ENCODE peak calls at places on chromosomes 1 and 21, in eight cellular contexts. M, L, R, S, C, G, A and P are unnamed samples.

GRCh38 chr1:205435904-205436573 is 14.2 kb upstream of the LEMD1 start:
- DNase-seq in M (no peak), L (no peak), R (no peak), S (no peak), C (no peak), G (peak), A (peak), P (no peak)

GRCh38 chr21:15332572-15332971 is 267.8 kb upstream of the NRIP1 start:
- DNase-seq in M (no peak), L (no peak), R (no peak), S (no peak), C (no peak), G (no peak), A (no peak), P (no peak)

GRCh38 chr1:47416319-47417128 is 439 bp downstream of the FOXE3 start:
- DNase-seq in M (no peak), L (no peak), R (no peak), S (no peak), C (no peak), G (peak), A (peak), P (no peak)

GRCh38 chr1:204448321-204448964 is 36.8 kb upstream of the PPP1R15B start:
- DNase-seq in M (no peak), L (peak), R (peak), S (no peak), C (no peak), G (no peak), A (no peak), P (no peak)

GRCh38 chr1:111454859-111455641 is 5.8 kb downstream of the ATP5PB start:
- DNase-seq in M (no peak), L (no peak), R (no peak), S (no peak), C (no peak), G (no peak), A (no peak), P (no peak)

GRCh38 chr1:8025671-8026144 is 401 bp downstream of the ERRFI1 start:
- DNase-seq in M (peak), L (no peak), R (no peak), S (no peak), C (no peak), G (no peak), A (no peak), P (peak)

GRCh38 chr1:157200451-157200850 is 62.3 kb upstream of the ETV3 start:
- DNase-seq in M (no peak), L (no peak), R (no peak), S (no peak), C (no peak), G (no peak), A (no peak), P (no peak)

GRCh38 chr1:204684551-204685235 is 845 bp downstream of the LRRN2 start:
- DNase-seq in M (no peak), L (no peak), R (peak), S (no peak), C (no peak), G (peak), A (peak), P (no peak)

GRCh38 chr1:197399691-197400521 is 131.9 kb downstream of the CRB1 start:
- DNase-seq in M (peak), L (no peak), R (no peak), S (no peak), C (no peak), G (peak), A (peak), P (no peak)

GRCh38 chr1:193747579-193747978 is 561.2 kb upstream of the B3GALT2 start:
- DNase-seq in M (no peak), L (no peak), R (no peak), S (no peak), C (no peak), G (no peak), A (no peak), P (no peak)

GRCh38 chr1:66275601-66276023 is 258.3 kb upstream of the SGIP1 start:
- DNase-seq in M (peak), L (no peak), R (no peak), S (no peak), C (no peak), G (no peak), A (no peak), P (no peak)

GRCh38 chr1:36589006-36589405 is 106.3 kb upstream of the CSF3R start:
- DNase-seq in M (no peak), L (no peak), R (no peak), S (no peak), C (no peak), G (no peak), A (no peak), P (no peak)

GRCh38 chr1:203464226-203464625 is 11.4 kb upstream of the PRELP start:
- DNase-seq in M (no peak), L (no peak), R (no peak), S (no peak), C (no peak), G (no peak), A (no peak), P (peak)

GRCh38 chr1:240682166-240682565 is 70.2 kb upstream of the GREM2 start:
- DNase-seq in M (no peak), L (no peak), R (no peak), S (no peak), C (no peak), G (no peak), A (no peak), P (no peak)

GRCh38 chr1:197837911-197838310 is 62.6 kb upstream of the DENND1B start:
- DNase-seq in M (no peak), L (no peak), R (no peak), S (no peak), C (no peak), G (no peak), A (no peak), P (no peak)

GRCh38 chr1:202058001-202058908 is 47.9 kb downstream of the ELF3 start:
- DNase-seq in M (no peak), L (peak), R (no peak), S (no peak), C (no peak), G (no peak), A (no peak), P (no peak)

GRCh38 chr21:45504516-45505415 is 37.5 kb downstream of the SLC19A1 start:
- DNase-seq in M (no peak), L (no peak), R (no peak), S (peak), C (no peak), G (no peak), A (no peak), P (no peak)

GRCh38 chr1:234887026-234887910 is 241.4 kb downstream of the TOMM20 start:
- DNase-seq in M (peak), L (no peak), R (no peak), S (no peak), C (no peak), G (no peak), A (no peak), P (no peak)

GRCh38 chr1:67958472-67958871 is 92.0 kb downstream of the DIRAS3 start:
- DNase-seq in M (no peak), L (no peak), R (no peak), S (no peak), C (no peak), G (no peak), A (no peak), P (no peak)

GRCh38 chr1:208085655-208086054 is 158.5 kb downstream of the PLXNA2 start:
- DNase-seq in M (no peak), L (no peak), R (no peak), S (no peak), C (no peak), G (no peak), A (no peak), P (no peak)

GRCh38 chr1:66271904-66272254 is 262.1 kb upstream of the SGIP1 start:
- DNase-seq in M (peak), L (no peak), R (peak), S (no peak), C (no peak), G (no peak), A (no peak), P (peak)

GRCh38 chr1:145782166-145783099 is 41.5 kb downstream of the RNF115 start:
- DNase-seq in M (no peak), L (no peak), R (no peak), S (no peak), C (no peak), G (no peak), A (no peak), P (no peak)

GRCh38 chr1:160416369-160416768 is 16.0 kb downstream of the VANGL2 start:
- DNase-seq in M (no peak), L (no peak), R (no peak), S (no peak), C (no peak), G (peak), A (peak), P (no peak)

GRCh38 chr1:56901720-56902119 is 47.1 kb downstream of the C8A start:
- DNase-seq in M (peak), L (no peak), R (no peak), S (no peak), C (no peak), G (no peak), A (peak), P (no peak)

GRCh38 chr21:39564200-39564599 is 48.5 kb upstream of the B3GALT5 start:
- DNase-seq in M (peak), L (peak), R (no peak), S (no peak), C (no peak), G (no peak), A (no peak), P (no peak)

GRCh38 chr1:234270103-234270502 is 103.2 kb upstream of the COA6 start:
- DNase-seq in M (no peak), L (no peak), R (no peak), S (no peak), C (no peak), G (no peak), A (no peak), P (no peak)

DNA sequence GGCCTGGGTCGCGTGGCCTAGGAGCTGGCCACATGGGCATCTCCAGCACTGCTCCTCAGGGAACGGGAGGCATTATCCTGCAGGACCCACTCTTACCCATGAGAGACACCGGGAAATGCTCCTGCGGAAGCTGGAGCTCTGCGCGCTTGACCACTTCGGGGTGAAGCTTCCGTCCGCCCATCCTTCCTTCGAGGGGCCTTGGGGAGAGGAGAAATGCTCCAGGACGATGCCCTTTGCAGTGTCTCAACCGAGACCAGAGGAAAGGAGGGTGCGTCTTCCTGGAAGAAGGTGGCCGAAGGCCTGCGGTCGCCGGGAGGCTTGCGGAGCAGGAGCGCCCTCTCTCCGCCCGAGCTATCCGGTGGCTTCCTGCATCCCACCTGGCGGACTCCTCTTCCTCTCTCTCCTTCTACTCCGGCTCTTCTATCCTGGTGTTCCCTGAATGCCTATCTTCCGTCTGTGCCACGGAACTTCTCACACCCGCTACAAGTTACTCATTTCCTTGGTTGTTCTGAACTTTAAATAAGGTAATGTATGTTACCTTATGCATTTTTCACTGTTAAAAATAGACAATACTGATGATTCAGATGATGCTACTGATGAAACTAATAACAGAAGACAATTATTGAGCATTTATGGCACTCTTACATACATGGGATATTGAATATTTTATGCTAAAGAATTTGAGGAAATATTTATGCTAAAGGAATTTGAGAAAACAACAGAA is 91.4 kb downstream of the PRKAB2 start:
- DNase-seq in M (no peak), L (no peak), R (no peak), S (no peak), C (no peak), G (peak), A (no peak), P (no peak)
- TF ChIP-seq CTCF in M (no peak), L (no peak), R (no peak), S (no peak), C (no peak), G (peak), A (peak), P (no peak)

DNA sequence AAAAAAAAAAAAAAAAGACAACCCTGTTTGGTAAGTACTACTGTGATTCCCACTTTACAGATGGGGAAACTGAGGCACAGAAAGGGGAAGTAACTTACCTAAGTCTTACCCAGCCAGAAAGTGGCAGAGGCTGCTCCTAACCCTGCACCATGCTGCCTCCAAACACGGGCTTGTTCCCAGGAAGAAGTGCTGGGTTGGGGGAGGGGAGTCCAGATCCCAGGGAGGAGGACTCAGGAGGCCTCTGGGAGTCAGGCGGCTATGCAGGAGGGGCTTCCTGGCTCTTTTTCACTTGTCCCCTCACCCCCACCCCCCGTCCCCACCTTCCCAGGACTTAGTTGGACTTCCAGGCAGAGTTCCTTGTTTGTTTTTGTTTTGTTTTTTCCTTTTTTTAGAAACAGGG is 23.9 kb downstream of the PIK3CD start:
- DNase-seq in M (no peak), L (no peak), R (no peak), S (no peak), C (no peak), G (peak), A (no peak), P (no peak)
- H3K4me3 ChIP-seq in M (no peak), L (no peak), R (no peak), S (no peak), C (no peak), G (no peak), A (no peak), P (no peak)

GRCh38 chr1:54581621-54582035 is 33.6 kb downstream of the ACOT11 start:
- DNase-seq in M (peak), L (peak), R (peak), S (peak), C (peak), G (no peak), A (no peak), P (peak)
- TF ChIP-seq CTCF in M (no peak), L (no peak), R (no peak), S (no peak), C (no peak), G (no peak), A (no peak), P (no peak)

GRCh38 chr1:91863498-91863897 is 22.5 kb downstream of the TGFBR3 start:
- DNase-seq in M (no peak), L (no peak), R (no peak), S (no peak), C (no peak), G (no peak), A (no peak), P (no peak)
- H3K4me3 ChIP-seq in M (no peak), L (no peak), R (no peak), S (no peak), C (no peak), G (no peak), A (no peak), P (no peak)

GRCh38 chr1:154466879-154467767 is 34.9 kb upstream of the TDRD10 start:
- DNase-seq in M (no peak), L (no peak), R (no peak), S (no peak), C (no peak), G (peak), A (no peak), P (no peak)
- TF ChIP-seq CTCF in M (no peak), L (no peak), R (no peak), S (no peak), C (peak), G (peak), A (peak), P (no peak)

GRCh38 chr1:206706298-206706791 is 21.6 kb downstream of the MAPKAPK2 start:
- DNase-seq in M (peak), L (no peak), R (no peak), S (no peak), C (no peak), G (peak), A (peak), P (peak)

GRCh38 chr1:206705187-206705586 is 20.5 kb downstream of the MAPKAPK2 start:
- DNase-seq in M (no peak), L (no peak), R (no peak), S (no peak), C (no peak), G (peak), A (peak), P (peak)

GRCh38 chr1:206708058-206708457 is 23.4 kb downstream of the MAPKAPK2 start:
- DNase-seq in M (no peak), L (no peak), R (no peak), S (no peak), C (no peak), G (peak), A (no peak), P (no peak)

GRCh38 chr1:206705744-206706297 is 21.1 kb downstream of the MAPKAPK2 start:
- DNase-seq in M (no peak), L (no peak), R (no peak), S (no peak), C (no peak), G (no peak), A (no peak), P (no peak)

DNA sequence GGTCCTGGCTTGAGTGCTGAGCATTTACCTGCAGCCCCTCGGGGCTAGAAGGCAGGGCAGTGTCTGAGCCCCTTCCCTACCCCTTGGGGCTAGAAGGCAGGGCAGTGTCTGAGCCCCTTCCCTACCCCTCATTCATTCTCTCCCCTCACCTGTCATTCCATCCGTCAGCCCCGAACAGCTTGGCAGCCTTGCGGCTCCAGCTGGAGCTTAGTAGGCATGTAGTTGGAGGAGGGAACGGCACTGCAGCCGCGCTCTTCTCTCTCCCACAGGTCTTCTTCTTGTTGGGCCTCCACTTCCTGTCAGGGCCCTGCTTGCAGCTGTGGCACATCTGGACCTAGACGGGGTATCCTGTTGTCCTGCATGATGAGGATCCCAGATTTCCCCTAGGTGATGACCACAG is 22.1 kb downstream of the MAPKAPK2 start:
- DNase-seq in M (no peak), L (no peak), R (no peak), S (no peak), C (no peak), G (no peak), A (no peak), P (no peak)
- H3K4me3 ChIP-seq in M (no peak), L (no peak), R (no peak), S (no peak), C (no peak), G (no peak), A (no peak), P (peak)

DNA sequence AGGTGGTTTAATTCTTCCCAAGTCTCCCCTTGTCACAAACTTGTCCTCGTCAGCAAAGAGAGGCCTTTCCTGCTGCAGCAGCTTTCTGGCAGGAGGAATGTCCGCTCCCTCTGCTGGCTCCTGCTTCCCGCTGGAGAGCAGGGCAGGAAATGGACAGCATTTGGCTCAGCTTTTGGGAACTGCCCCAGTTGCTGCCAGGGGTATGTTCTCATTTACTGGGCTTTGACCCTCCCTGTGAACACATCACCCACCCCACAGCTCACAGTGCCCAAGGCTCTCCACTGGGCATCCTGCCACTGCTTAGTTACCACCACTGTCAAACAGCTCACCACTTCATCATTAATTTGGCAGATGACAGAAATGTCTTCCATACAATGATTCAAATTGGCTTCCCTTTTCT is 75.4 kb downstream of the MRPL37 start:
- DNase-seq in M (peak), L (peak), R (no peak), S (peak), C (no peak), G (no peak), A (no peak), P (peak)
- TF ChIP-seq CTCF in M (no peak), L (no peak), R (no peak), S (peak), C (peak), G (no peak), A (no peak), P (no peak)

DNA sequence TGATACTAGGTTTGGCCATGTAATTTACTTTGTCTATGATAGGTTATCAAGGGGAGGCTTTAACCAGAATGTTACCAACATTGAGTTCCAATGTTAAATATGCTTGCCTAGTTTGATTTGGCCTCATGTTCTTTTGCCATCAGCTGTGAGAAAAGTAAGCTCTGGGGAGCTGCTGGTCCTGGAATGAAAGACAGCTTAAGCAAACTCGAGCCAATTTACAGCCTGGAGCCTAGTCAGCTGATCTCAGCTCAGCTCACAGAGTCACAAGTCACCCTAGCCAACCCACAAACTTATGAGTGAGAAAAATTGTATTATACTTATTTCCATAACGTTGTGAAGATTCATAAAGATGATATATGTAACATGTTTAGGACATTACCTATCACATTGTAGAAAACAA is 426.7 kb downstream of the RWDD3 start:
- DNase-seq in M (no peak), L (no peak), R (no peak), S (no peak), C (no peak), G (no peak), A (no peak), P (no peak)
- H3K4me3 ChIP-seq in M (no peak), L (no peak), R (no peak), S (no peak), C (no peak), G (no peak), A (no peak), P (no peak)

GRCh38 chr1:210396541-210396940 is 67.8 kb downstream of the HHAT start:
- DNase-seq in M (no peak), L (no peak), R (no peak), S (no peak), C (no peak), G (no peak), A (no peak), P (no peak)
- TF ChIP-seq CTCF in M (no peak), L (no peak), R (no peak), S (no peak), C (no peak), G (no peak), A (no peak), P (no peak)